ENCODE peak calls at places on chromosome 14, in ten cellular contexts. Q is posterior cingulate gyrus, D is GM12891, U is NCI-H146, Z is HL-60, M is GM10248, J is brain microvascular endothelial cell, R is NCI-H1092, F is T-helper 2 cell, L is C1 segment of cervical spinal cord. I is an unnamed sample.
A peak's percentile ranks its signal among the peaks of the same experiment; 100 is the strongest.

GRCh38 chr14:61704554-61704953 is 9.2 kb downstream of the HIF1A start:
- DNase-seq in J (no peak), D (no peak), F (no peak), Z (no peak), R (no peak), M (no peak), U (no peak), Q (no peak), L (no peak), I (no peak)

GRCh38 chr14:33805593-33805992 is 145.3 kb downstream of the EGLN3 start:
- DNase-seq in Z (no peak), D (no peak), Q (no peak), U (no peak), J (no peak), F (no peak), M (no peak), R (no peak), L (no peak), I (no peak)

GRCh38 chr14:50410921-50411320 is 14.2 kb upstream of the CDKL1 start:
- DNase-seq in U (no peak), Z (no peak), Q (no peak), J (no peak), L (no peak), D (no peak), F (no peak), M (no peak), R (no peak), I (no peak)

GRCh38 chr14:38079268-38079667 is 128.4 kb upstream of the SSTR1 start:
- DNase-seq in F (no peak), U (no peak), Z (no peak), L (no peak), M (peak; percentile 18), Q (no peak), R (no peak), D (no peak), J (no peak), I (no peak)

GRCh38 chr14:39069923-39070322 is 33.1 kb downstream of the SEC23A start:
- DNase-seq in Z (no peak), Q (no peak), L (no peak), J (no peak), F (no peak), U (no peak), M (no peak), D (no peak), R (no peak), I (no peak)

GRCh38 chr14:89304972-89305703 is 111.9 kb downstream of the FOXN3 start:
- DNase-seq in Z (peak; percentile 17), R (no peak), M (peak; percentile 59), U (no peak), L (no peak), J (peak; percentile 44), F (no peak), D (no peak), Q (no peak), I (peak; percentile 58)

GRCh38 chr14:77143071-77143470 is 1.5 kb upstream of the ZDHHC22 start:
- DNase-seq in R (no peak), M (no peak), U (no peak), D (no peak), L (no peak), J (no peak), Q (peak; percentile 36), F (no peak), Z (no peak), I (no peak)

GRCh38 chr14:100914597-100915021 is 11.1 kb upstream of the RTL1 start:
- DNase-seq in Q (no peak), D (no peak), U (no peak), R (no peak), L (no peak), J (no peak), Z (no peak), F (no peak), M (no peak), I (no peak)

GRCh38 chr14:20350280-20350679 is 6.8 kb downstream of the PARP2 start:
- DNase-seq in U (no peak), D (no peak), F (no peak), M (no peak), Z (no peak), Q (no peak), J (no peak), R (no peak), L (no peak), I (no peak)

GRCh38 chr14:35881280-35881679 is 55.1 kb downstream of the BRMS1L start:
- DNase-seq in Z (no peak), M (no peak), F (no peak), U (no peak), J (no peak), D (no peak), L (no peak), Q (no peak), R (no peak), I (no peak)

GRCh38 chr14:103713304-103714062 is 1.8 kb downstream of the XRCC3 start:
- DNase-seq in U (no peak), D (no peak), L (no peak), R (no peak), F (no peak), M (no peak), J (no peak), Z (no peak), Q (no peak), I (peak; percentile 74)

GRCh38 chr14:75984674-75985073 is 889 bp upstream of the IFT43 start:
- DNase-seq in Z (no peak), R (no peak), J (no peak), M (no peak), L (no peak), F (no peak), Q (no peak), D (no peak), U (no peak), I (no peak)

GRCh38 chr14:104665663-104666522 is 23.5 kb upstream of the INF2 start:
- DNase-seq in Q (peak; percentile 84), Z (no peak), J (no peak), D (no peak), U (peak; percentile 66), L (peak; percentile 86), R (no peak), F (no peak), M (peak; percentile 65), I (peak; percentile 61)

GRCh38 chr14:93984987-93985410 is 8.6 kb upstream of the ASB2 start:
- DNase-seq in U (no peak), R (no peak), J (peak; percentile 89), Q (peak; percentile 54), Z (no peak), M (no peak), D (no peak), F (no peak), L (no peak), I (peak; percentile 69)

GRCh38 chr14:89588840-89589296 is 171.8 kb upstream of the FOXN3 start:
- DNase-seq in L (no peak), Q (no peak), D (no peak), F (no peak), U (no peak), Z (no peak), M (no peak), J (no peak), R (no peak), I (no peak)

GRCh38 chr14:20440882-20441281 is 4.9 kb upstream of the KLHL33 start:
- DNase-seq in F (no peak), U (no peak), M (no peak), Q (no peak), Z (no peak), J (peak; percentile 6), D (no peak), L (no peak), R (no peak), I (no peak)

GRCh38 chr14:37585971-37586759 is 8.9 kb downstream of the FOXA1 start:
- DNase-seq in U (peak; percentile 7), Q (no peak), L (no peak), Z (no peak), J (no peak), M (no peak), R (peak; percentile 22), D (no peak), F (no peak), I (no peak)

GRCh38 chr14:94612580-94613554 is 676 bp downstream of the SERPINA3 start:
- DNase-seq in F (no peak), L (no peak), D (no peak), U (no peak), Z (no peak), R (no peak), Q (no peak), M (no peak), J (no peak), I (no peak)

GRCh38 chr14:36271939-36272907 is 48.2 kb downstream of the MBIP start:
- DNase-seq in U (no peak), Q (peak; percentile 23), D (no peak), L (peak; percentile 5), M (peak; percentile 6), F (no peak), J (no peak), R (no peak), Z (no peak), I (no peak)

GRCh38 chr14:101947577-101947903 is 16.8 kb upstream of the DYNC1H1 start:
- DNase-seq in R (no peak), Q (no peak), M (no peak), D (no peak), J (no peak), L (no peak), U (no peak), F (no peak), Z (no peak), I (no peak)

GRCh38 chr14:89245802-89246201 is 171.2 kb downstream of the FOXN3 start:
- DNase-seq in Q (no peak), M (no peak), U (no peak), D (no peak), Z (no peak), L (no peak), F (no peak), R (no peak), J (no peak), I (no peak)

GRCh38 chr14:52365071-52365470 is 51.0 kb downstream of the PTGER2 start:
- DNase-seq in M (no peak), D (no peak), Z (no peak), U (no peak), Q (no peak), R (no peak), L (no peak), F (no peak), J (no peak), I (no peak)

GRCh38 chr14:50527970-50528369 is 4.4 kb downstream of the MAP4K5 start:
- DNase-seq in D (no peak), J (no peak), M (no peak), R (no peak), Z (no peak), F (no peak), U (no peak), Q (no peak), L (no peak), I (no peak)

I was measured in Karpas-422.